ENCODE peak calls at places on chromosome 7, in six cellular contexts. A, R, D, F, X and N are unnamed samples.

GRCh38 chr7:98286701-98287485 is 5.4 kb downstream of the BRI3 start:
- DNase-seq in A (no peak), R (no peak), D (no peak), F (no peak), X (no peak), N (no peak)

GRCh38 chr7:134376693-134377092 is 60.0 kb upstream of the SLC35B4 start:
- DNase-seq in A (no peak), R (no peak), D (no peak), F (no peak), X (no peak), N (no peak)

GRCh38 chr7:75854233-75854632 is 24.6 kb upstream of the RHBDD2 start:
- DNase-seq in A (no peak), R (no peak), D (no peak), F (no peak), X (peak), N (peak)

GRCh38 chr7:82404094-82404493 is 39.5 kb downstream of the CACNA2D1 start:
- DNase-seq in A (no peak), R (no peak), D (no peak), F (no peak), X (no peak), N (no peak)

GRCh38 chr7:128729489-128729888 is 9.7 kb upstream of the CALU start:
- DNase-seq in A (no peak), R (no peak), D (no peak), F (no peak), X (no peak), N (no peak)

GRCh38 chr7:151174246-151175046 is 7.0 kb upstream of the GBX1 start:
- DNase-seq in A (no peak), R (no peak), D (no peak), F (no peak), X (peak), N (no peak)

GRCh38 chr7:20320322-20320721 is 10.4 kb upstream of the ITGB8 start:
- DNase-seq in A (no peak), R (no peak), D (no peak), F (no peak), X (no peak), N (peak)

GRCh38 chr7:80088705-80089104 is 45.9 kb upstream of the GNAI1 start:
- DNase-seq in A (no peak), R (no peak), D (no peak), F (no peak), X (peak), N (no peak)

GRCh38 chr7:134327896-134328295 is 11.2 kb upstream of the SLC35B4 start:
- DNase-seq in A (no peak), R (peak), D (peak), F (peak), X (peak), N (peak)

GRCh38 chr7:22357311-22358175 is 589 bp upstream of the RAPGEF5 start:
- DNase-seq in A (no peak), R (no peak), D (peak), F (peak), X (peak), N (peak)

GRCh38 chr7:98946389-98946788 is 68.1 kb downstream of the TRRAP start:
- DNase-seq in A (no peak), R (no peak), D (no peak), F (no peak), X (no peak), N (no peak)

GRCh38 chr7:153443031-153443430 is 609.2 kb upstream of the DPP6 start:
- DNase-seq in A (no peak), R (no peak), D (no peak), F (no peak), X (no peak), N (no peak)